ENCODE peak calls at places on chromosomes 12 and 14, in ten cellular contexts. J, P, O, G, T, A, F, M, N and W are unnamed samples.

GRCh38 chr12:15558915-15559528 is 230.2 kb downstream of the EPS8 start:
- DNase-seq in J (no peak), P (peak), O (no peak), G (no peak), T (no peak), A (no peak), F (no peak), M (no peak), N (no peak), W (no peak)

GRCh38 chr14:99809864-99810854 is 16.9 kb downstream of the EML1 start:
- DNase-seq in J (no peak), P (no peak), O (no peak), G (no peak), T (no peak), A (no peak), F (no peak), M (no peak), N (no peak), W (peak)

GRCh38 chr14:100124551-100125088 is 34.8 kb downstream of the DEGS2 start:
- DNase-seq in J (no peak), P (no peak), O (no peak), G (no peak), T (no peak), A (no peak), F (no peak), M (no peak), N (no peak), W (no peak)

GRCh38 chr12:32896438-32897275 is at the start of gene PKP2:
- DNase-seq in J (peak), P (no peak), O (peak), G (peak), T (no peak), A (no peak), F (peak), M (no peak), N (peak), W (peak)

GRCh38 chr14:70714055-70714550 is 72.4 kb downstream of the TTC9 start:
- DNase-seq in J (peak), P (no peak), O (peak), G (peak), T (no peak), A (no peak), F (peak), M (peak), N (peak), W (no peak)

GRCh38 chr14:21384494-21384851 is 654 bp upstream of the SUPT16H start:
- DNase-seq in J (no peak), P (no peak), O (no peak), G (no peak), T (no peak), A (no peak), F (no peak), M (peak), N (no peak), W (no peak)

GRCh38 chr12:56839489-56840442 is 76.6 kb downstream of the HSD17B6 start:
- DNase-seq in J (peak), P (no peak), O (peak), G (no peak), T (no peak), A (no peak), F (peak), M (peak), N (peak), W (peak)

GRCh38 chr14:26794731-26795130 is 196.9 kb upstream of the NOVA1 start:
- DNase-seq in J (no peak), P (no peak), O (no peak), G (no peak), T (no peak), A (no peak), F (no peak), M (no peak), N (no peak), W (no peak)

GRCh38 chr14:100641274-100641860 is 54.1 kb upstream of the BEGAIN start:
- DNase-seq in J (no peak), P (no peak), O (no peak), G (no peak), T (no peak), A (no peak), F (no peak), M (no peak), N (peak), W (no peak)

GRCh38 chr14:75453817-75454434 is 26.1 kb downstream of the JDP2 start:
- DNase-seq in J (no peak), P (no peak), O (peak), G (no peak), T (no peak), A (peak), F (peak), M (no peak), N (no peak), W (no peak)

GRCh38 chr12:3641428-3641883 is 111.5 kb downstream of the CRACR2A start:
- DNase-seq in J (no peak), P (peak), O (no peak), G (no peak), T (no peak), A (no peak), F (peak), M (no peak), N (no peak), W (peak)

GRCh38 chr14:103562135-103562384 is 397 bp downstream of the BAG5 start:
- DNase-seq in J (no peak), P (no peak), O (no peak), G (no peak), T (no peak), A (peak), F (no peak), M (no peak), N (peak), W (no peak)

GRCh38 chr12:124506145-124506831 is 61.1 kb downstream of the NCOR2 start:
- DNase-seq in J (peak), P (no peak), O (no peak), G (peak), T (no peak), A (peak), F (peak), M (peak), N (peak), W (peak)

GRCh38 chr14:100616854-100617714 is 29.9 kb upstream of the BEGAIN start:
- DNase-seq in J (no peak), P (no peak), O (no peak), G (no peak), T (no peak), A (peak), F (peak), M (no peak), N (no peak), W (peak)

GRCh38 chr12:99983721-99984258 is 946 bp downstream of the ANKS1B start:
- DNase-seq in J (peak), P (no peak), O (no peak), G (peak), T (no peak), A (no peak), F (no peak), M (no peak), N (no peak), W (no peak)

GRCh38 chr14:53325176-53325806 is 172.2 kb upstream of the DDHD1 start:
- DNase-seq in J (no peak), P (no peak), O (no peak), G (peak), T (no peak), A (no peak), F (no peak), M (no peak), N (no peak), W (no peak)

GRCh38 chr12:47321436-47321835 is 241.7 kb upstream of the AMIGO2 start:
- DNase-seq in J (no peak), P (no peak), O (no peak), G (no peak), T (no peak), A (no peak), F (no peak), M (no peak), N (no peak), W (no peak)

GRCh38 chr14:68377459-68377858 is 415.4 kb downstream of the ZFP36L1 start:
- DNase-seq in J (no peak), P (no peak), O (no peak), G (no peak), T (no peak), A (no peak), F (no peak), M (peak), N (peak), W (peak)

GRCh38 chr14:24721772-24722171 is 87.8 kb upstream of the GZMB start:
- DNase-seq in J (no peak), P (no peak), O (no peak), G (no peak), T (no peak), A (no peak), F (no peak), M (no peak), N (no peak), W (no peak)

GRCh38 chr12:24979971-24980730 is 31.2 kb upstream of the BCAT1 start:
- DNase-seq in J (peak), P (no peak), O (no peak), G (no peak), T (no peak), A (no peak), F (no peak), M (no peak), N (no peak), W (no peak)

GRCh38 chr12:101697197-101697929 is at the start of gene CHPT1:
- DNase-seq in J (peak), P (no peak), O (peak), G (peak), T (peak), A (peak), F (peak), M (peak), N (peak), W (peak)

GRCh38 chr12:82805812-82806497 is 119.2 kb downstream of the TMTC2 start:
- DNase-seq in J (no peak), P (peak), O (no peak), G (no peak), T (no peak), A (no peak), F (no peak), M (no peak), N (no peak), W (no peak)

GRCh38 chr12:57743769-57744168 is 1.1 kb upstream of the TSPAN31 start:
- DNase-seq in J (no peak), P (no peak), O (no peak), G (no peak), T (no peak), A (no peak), F (no peak), M (no peak), N (no peak), W (no peak)